ENCODE peak calls at places on chromosomes 5 and 9, in ten cellular contexts. M is right cardiac atrium; T is lower lobe of right lung; C is neuronal stem cell; W is PC-3; Z is psoas muscle; S is CD8-positive, alpha-beta memory T cell; E is OCI-LY7; I is kidney; N is SJSA1. G is an unnamed sample. For H3K4me1, the result is how much of the 10 kb centered on the place peaks cover.

GRCh38 chr5:141343242-141343952 is at the start of gene PCDHGA3:
- DNase-seq in N (no peak), M (no peak), T (no peak), S (no peak), E (peak), Z (no peak), C (no peak), I (no peak), W (no peak), G (peak)

GRCh38 chr9:811101-811531 is 30.4 kb upstream of the DMRT1 start:
- DNase-seq in T (peak), E (no peak), N (no peak), S (no peak), W (peak), I (no peak), Z (no peak), M (no peak), C (no peak), G (no peak)

GRCh38 chr9:98603821-98604383 is 104.8 kb downstream of the GABBR2 start:
- DNase-seq in M (no peak), C (no peak), T (no peak), I (no peak), W (no peak), N (no peak), E (no peak), S (no peak), Z (no peak), G (no peak)

GRCh38 chr9:33202552-33203300 is 35.6 kb upstream of the B4GALT1 start:
- DNase-seq in E (peak), M (peak), N (no peak), C (no peak), I (peak), S (peak), Z (peak), W (no peak), T (no peak), G (peak)

GRCh38 chr5:42483472-42484154 is 60.4 kb downstream of the GHR start:
- DNase-seq in E (no peak), W (no peak), I (no peak), T (no peak), M (no peak), S (no peak), N (no peak), Z (no peak), C (no peak), G (no peak)

GRCh38 chr9:119736478-119737454 is 367.5 kb upstream of the BRINP1 start:
- DNase-seq in T (no peak), N (no peak), I (peak), E (peak), S (no peak), M (no peak), W (no peak), C (no peak), Z (no peak), G (no peak)

GRCh38 chr5:124576848-124577409 is 169.5 kb downstream of the ZNF608 start:
- DNase-seq in N (no peak), S (no peak), I (no peak), T (no peak), Z (no peak), M (no peak), C (no peak), E (peak), W (no peak), G (no peak)

GRCh38 chr5:77400645-77401044 is 91.5 kb downstream of the WDR41 start:
- DNase-seq in Z (no peak), S (no peak), I (no peak), C (no peak), M (no peak), E (no peak), T (no peak), N (no peak), W (no peak), G (no peak)

GRCh38 chr9:129313331-129313955 is 135.4 kb upstream of the IER5L start:
- DNase-seq in C (no peak), S (no peak), Z (peak), I (peak), M (no peak), E (no peak), T (no peak), N (no peak), W (no peak), G (no peak)

GRCh38 chr9:134061688-134062371 is 6.0 kb downstream of the BRD3 start:
- DNase-seq in S (no peak), Z (peak), N (peak), I (peak), T (peak), W (no peak), M (peak), E (no peak), C (no peak), G (no peak)

GRCh38 chr5:122942164-122942914 is 94.2 kb downstream of the PPIC start:
- DNase-seq in Z (no peak), W (no peak), S (no peak), M (no peak), C (no peak), T (no peak), I (no peak), E (no peak), N (no peak), G (no peak)

GRCh38 chr5:112316731-112317130 is 102.3 kb downstream of the EPB41L4A start:
- DNase-seq in E (no peak), Z (no peak), N (no peak), C (no peak), I (no peak), W (no peak), T (no peak), S (no peak), M (no peak), G (no peak)

GRCh38 chr5:80059354-80059980 is 24.3 kb downstream of the THBS4 start:
- DNase-seq in E (no peak), Z (no peak), S (no peak), N (no peak), C (no peak), T (no peak), M (no peak), I (no peak), W (no peak), G (no peak)

GRCh38 chr5:80987078-80987766 is 27.1 kb downstream of the RASGRF2 start:
- DNase-seq in I (no peak), Z (no peak), C (no peak), N (no peak), T (no peak), S (no peak), W (no peak), E (no peak), M (no peak), G (no peak)

GRCh38 chr5:43646997-43647396 is 44.0 kb downstream of the NNT start:
- DNase-seq in C (no peak), E (no peak), N (no peak), S (no peak), I (no peak), M (no peak), W (no peak), Z (no peak), T (no peak), G (no peak)

GRCh38 chr9:134619456-134619982 is 22.1 kb upstream of the COL5A1 start:
- DNase-seq in W (no peak), I (peak), S (no peak), N (peak), T (peak), M (no peak), C (no peak), E (no peak), Z (no peak), G (no peak)

GRCh38 chr9:8012986-8013385 is 213.4 kb upstream of the DMAC1 start:
- DNase-seq in C (no peak), W (no peak), T (no peak), S (no peak), I (no peak), M (no peak), E (no peak), Z (no peak), N (no peak), G (no peak)

GRCh38 chr9:109903515-109904138 is 123.6 kb downstream of the PALM2AKAP2 start:
- DNase-seq in N (peak), T (no peak), W (peak), I (no peak), E (peak), M (no peak), C (peak), S (peak), Z (peak), G (peak)
- H3K27ac ChIP-seq in N (no peak), T (no peak), W (no peak), I (no peak), E (peak), M (no peak), C (no peak), S (no peak), Z (no peak), G (no peak)

DNA sequence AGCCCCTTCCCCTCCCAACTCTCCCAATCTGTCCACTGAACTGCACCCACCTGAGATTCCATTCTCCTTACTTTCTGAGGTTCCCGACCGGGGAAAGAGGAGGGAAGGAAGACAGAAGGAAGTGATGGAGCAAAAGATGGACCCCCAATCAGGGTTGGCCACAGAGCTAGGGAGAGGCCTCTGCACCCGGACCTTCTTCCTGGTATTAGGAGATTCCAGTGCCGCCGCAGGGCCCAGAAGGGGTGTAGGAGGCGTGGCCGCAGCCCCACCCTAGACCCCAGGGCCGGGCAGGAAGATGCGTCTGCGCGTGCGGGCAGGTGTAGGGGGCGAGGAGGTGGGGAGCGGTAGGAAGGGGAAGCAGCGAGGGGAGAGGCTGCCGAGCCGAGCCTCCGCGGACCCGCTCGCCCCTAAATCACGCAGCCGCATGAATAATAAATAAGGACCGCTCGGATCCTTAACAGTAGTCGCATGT is 104.2 kb upstream of the MVB12B start:
- DNase-seq in M (no peak), Z (no peak), C (no peak), E (no peak), T (no peak), N (no peak), I (no peak), S (no peak), W (no peak), G (no peak)
- H3K4me1 ChIP-seq in M (under half), Z (under half), C (under half), E (under half), T (under half), N (under half), I (under half), S (under half), W (under half), G (under half)

GRCh38 chr9:95143591-95144561 is 173.6 kb downstream of the FANCC start:
- DNase-seq in N (no peak), M (peak), I (peak), Z (peak), S (no peak), T (peak), E (no peak), W (no peak), C (no peak), G (no peak)
- H3K27ac ChIP-seq in N (no peak), M (no peak), I (peak), Z (peak), S (no peak), T (peak), E (no peak), W (no peak), C (no peak), G (no peak)

DNA sequence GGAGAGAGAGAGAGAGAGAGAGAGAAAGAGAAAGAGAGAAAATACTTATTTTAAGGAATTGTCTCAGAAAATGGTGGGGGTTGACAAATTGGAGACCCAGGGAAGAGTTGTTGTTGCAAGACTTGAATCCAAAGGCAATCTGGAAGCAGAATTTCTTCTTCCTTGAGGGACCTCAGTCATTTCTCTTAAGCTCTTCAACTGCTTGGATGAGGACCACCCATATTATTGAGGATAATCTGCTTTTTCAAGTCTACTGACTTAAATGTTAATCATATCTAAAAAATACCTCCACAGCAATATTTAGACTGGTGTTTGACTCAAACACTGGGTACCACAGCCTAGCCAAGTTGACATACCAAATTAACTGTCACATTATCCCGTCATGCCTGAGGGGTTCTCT is 2.9 kb downstream of the CDKN2B-AS1 start:
- DNase-seq in W (no peak), C (no peak), M (no peak), S (no peak), Z (no peak), I (no peak), N (no peak), E (no peak), T (no peak), G (no peak)
- H3K4me1 ChIP-seq in W (under half), C (under half), M (under half), S (under half), Z (under half), I (under half), N (under half), E (under half), T (under half), G (under half)

GRCh38 chr5:147691134-147691533 is 91.4 kb downstream of the JAKMIP2 start:
- DNase-seq in Z (no peak), M (no peak), T (no peak), W (no peak), S (no peak), I (no peak), N (no peak), E (no peak), C (no peak), G (no peak)
- H3K27ac ChIP-seq in Z (no peak), M (no peak), T (no peak), W (no peak), S (no peak), I (no peak), N (no peak), E (no peak), C (no peak), G (no peak)

DNA sequence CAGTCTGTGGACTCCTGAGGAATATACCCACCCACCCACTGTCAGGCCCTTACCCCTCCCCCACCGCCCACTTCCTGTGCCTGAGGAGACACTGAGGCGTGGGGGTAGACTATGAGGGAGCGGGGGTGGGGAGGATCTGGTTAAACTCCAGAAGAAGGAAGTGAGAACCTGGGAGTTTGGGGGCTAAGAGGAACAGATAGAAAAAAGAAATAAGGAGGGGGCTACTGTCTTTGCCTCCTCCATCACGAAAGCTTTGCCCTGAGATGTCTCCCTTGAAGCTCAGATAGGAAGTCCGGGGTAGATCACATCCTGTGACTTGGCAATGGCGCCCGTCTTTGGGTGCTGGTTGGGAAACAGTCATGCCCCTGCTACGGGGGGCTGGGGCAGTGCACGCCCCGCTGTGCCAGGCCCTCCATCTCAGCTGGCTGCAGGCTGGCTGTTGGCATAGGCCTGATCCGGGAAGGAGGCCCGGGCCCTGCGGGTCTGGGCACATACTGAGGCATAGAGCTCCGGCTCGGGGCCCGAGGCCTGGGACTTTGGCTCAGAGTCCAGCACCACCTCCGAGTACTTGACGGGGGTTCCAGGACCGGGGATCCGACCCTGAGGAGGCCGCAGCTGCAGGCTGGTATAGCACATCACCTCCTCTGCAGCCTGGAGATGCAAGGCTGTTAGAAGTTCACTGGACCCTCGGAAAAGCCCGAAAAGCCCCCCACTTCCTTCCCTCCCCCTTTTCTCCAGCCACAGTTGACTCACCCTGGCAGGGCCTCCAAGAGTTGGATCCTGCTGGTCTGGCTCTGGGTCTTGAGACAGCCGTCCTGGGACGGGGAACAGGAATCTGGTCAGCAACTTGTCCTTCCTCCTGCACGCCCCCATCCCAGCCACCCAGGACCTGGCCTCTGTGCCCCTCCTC is 1.0 kb downstream of the SIT1 start:
- DNase-seq in I (peak), E (peak), C (no peak), T (no peak), Z (no peak), S (peak), M (peak), N (no peak), W (no peak), G (peak)
- H3K4me1 ChIP-seq in I (under half), E (half or more), C (under half), T (half or more), Z (under half), S (half or more), M (under half), N (under half), W (under half), G (half or more)

G was measured in CD4-positive, alpha-beta memory T cell.